ENCODE peak calls at places on chromosomes 16 and 17, in nine cellular contexts. One of them, this sample, is unnamed. For H3K4me1 and H3K36me3, the result is how much of the 10 kb centered on the place peaks cover.

GRCh38 chr17:76643553-76644148 is at the start of gene ST6GALNAC1:
- DNase-seq in fibroblast of lung: no peak
- DNase-seq in CD8-positive, alpha-beta memory T cell: peak
- DNase-seq in Panc1: no peak
- DNase-seq in adrenal gland: no peak
- DNase-seq in CD4-positive, CD25-positive, alpha-beta regulatory T cell: no peak
- DNase-seq in transverse colon: peak
- DNase-seq in tibial nerve: no peak
- DNase-seq in vagina: no peak
- DNase-seq in this sample: no peak

GRCh38 chr17:14737984-14738651 is 437.2 kb downstream of the HS3ST3B1 start:
- DNase-seq in fibroblast of lung: peak
- DNase-seq in CD8-positive, alpha-beta memory T cell: no peak
- DNase-seq in Panc1: peak
- DNase-seq in adrenal gland: peak
- DNase-seq in CD4-positive, CD25-positive, alpha-beta regulatory T cell: no peak
- DNase-seq in transverse colon: peak
- DNase-seq in tibial nerve: peak
- DNase-seq in vagina: no peak
- DNase-seq in this sample: peak

GRCh38 chr17:10125761-10126553 is 72.4 kb downstream of the GAS7 start:
- DNase-seq in fibroblast of lung: peak
- DNase-seq in CD8-positive, alpha-beta memory T cell: no peak
- DNase-seq in Panc1: no peak
- DNase-seq in adrenal gland: no peak
- DNase-seq in CD4-positive, CD25-positive, alpha-beta regulatory T cell: no peak
- DNase-seq in transverse colon: no peak
- DNase-seq in tibial nerve: no peak
- DNase-seq in vagina: no peak
- DNase-seq in this sample: no peak

GRCh38 chr17:10624966-10625365 is 32.1 kb downstream of the MYH3 start:
- DNase-seq in fibroblast of lung: no peak
- DNase-seq in CD8-positive, alpha-beta memory T cell: no peak
- DNase-seq in Panc1: no peak
- DNase-seq in adrenal gland: no peak
- DNase-seq in CD4-positive, CD25-positive, alpha-beta regulatory T cell: no peak
- DNase-seq in transverse colon: no peak
- DNase-seq in tibial nerve: no peak
- DNase-seq in vagina: no peak
- DNase-seq in this sample: no peak

GRCh38 chr16:88815901-88816589 is 4.3 kb upstream of the APRT start:
- DNase-seq in fibroblast of lung: no peak
- DNase-seq in CD8-positive, alpha-beta memory T cell: peak
- DNase-seq in Panc1: no peak
- DNase-seq in adrenal gland: no peak
- DNase-seq in CD4-positive, CD25-positive, alpha-beta regulatory T cell: peak
- DNase-seq in transverse colon: peak
- DNase-seq in tibial nerve: no peak
- DNase-seq in vagina: no peak
- DNase-seq in this sample: no peak

GRCh38 chr16:28093383-28093725 is 29.8 kb upstream of the GSG1L start:
- DNase-seq in fibroblast of lung: no peak
- DNase-seq in CD8-positive, alpha-beta memory T cell: no peak
- DNase-seq in Panc1: no peak
- DNase-seq in adrenal gland: no peak
- DNase-seq in CD4-positive, CD25-positive, alpha-beta regulatory T cell: no peak
- DNase-seq in transverse colon: no peak
- DNase-seq in tibial nerve: no peak
- DNase-seq in vagina: no peak
- DNase-seq in this sample: no peak

GRCh38 chr17:3740611-3741073 is 16.9 kb downstream of the HASPIN start:
- DNase-seq in fibroblast of lung: no peak
- DNase-seq in CD8-positive, alpha-beta memory T cell: peak
- DNase-seq in Panc1: no peak
- DNase-seq in adrenal gland: no peak
- DNase-seq in CD4-positive, CD25-positive, alpha-beta regulatory T cell: no peak
- DNase-seq in transverse colon: peak
- DNase-seq in tibial nerve: no peak
- DNase-seq in vagina: no peak
- DNase-seq in this sample: no peak

GRCh38 chr16:56409195-56409594 is 16.1 kb downstream of the AMFR start:
- DNase-seq in fibroblast of lung: peak
- DNase-seq in CD8-positive, alpha-beta memory T cell: no peak
- DNase-seq in Panc1: no peak
- DNase-seq in adrenal gland: no peak
- DNase-seq in CD4-positive, CD25-positive, alpha-beta regulatory T cell: no peak
- DNase-seq in transverse colon: no peak
- DNase-seq in tibial nerve: no peak
- DNase-seq in vagina: no peak
- DNase-seq in this sample: no peak

GRCh38 chr16:2959206-2959605 is 4.9 kb upstream of the KREMEN2 start:
- DNase-seq in fibroblast of lung: no peak
- DNase-seq in CD8-positive, alpha-beta memory T cell: no peak
- DNase-seq in Panc1: no peak
- DNase-seq in adrenal gland: no peak
- DNase-seq in CD4-positive, CD25-positive, alpha-beta regulatory T cell: no peak
- DNase-seq in transverse colon: peak
- DNase-seq in tibial nerve: no peak
- DNase-seq in vagina: no peak
- DNase-seq in this sample: no peak

GRCh38 chr16:75256871-75257343 is 5.5 kb upstream of the BCAR1 start:
- DNase-seq in fibroblast of lung: peak
- DNase-seq in CD8-positive, alpha-beta memory T cell: no peak
- DNase-seq in Panc1: no peak
- DNase-seq in adrenal gland: no peak
- DNase-seq in CD4-positive, CD25-positive, alpha-beta regulatory T cell: no peak
- DNase-seq in transverse colon: peak
- DNase-seq in tibial nerve: no peak
- DNase-seq in vagina: no peak
- DNase-seq in this sample: no peak

GRCh38 chr17:45977976-45978626 is 20.9 kb upstream of the STH start:
- DNase-seq in fibroblast of lung: no peak
- DNase-seq in CD8-positive, alpha-beta memory T cell: no peak
- DNase-seq in Panc1: no peak
- DNase-seq in adrenal gland: no peak
- DNase-seq in CD4-positive, CD25-positive, alpha-beta regulatory T cell: no peak
- DNase-seq in transverse colon: no peak
- DNase-seq in tibial nerve: no peak
- DNase-seq in vagina: no peak
- DNase-seq in this sample: no peak

DNA sequence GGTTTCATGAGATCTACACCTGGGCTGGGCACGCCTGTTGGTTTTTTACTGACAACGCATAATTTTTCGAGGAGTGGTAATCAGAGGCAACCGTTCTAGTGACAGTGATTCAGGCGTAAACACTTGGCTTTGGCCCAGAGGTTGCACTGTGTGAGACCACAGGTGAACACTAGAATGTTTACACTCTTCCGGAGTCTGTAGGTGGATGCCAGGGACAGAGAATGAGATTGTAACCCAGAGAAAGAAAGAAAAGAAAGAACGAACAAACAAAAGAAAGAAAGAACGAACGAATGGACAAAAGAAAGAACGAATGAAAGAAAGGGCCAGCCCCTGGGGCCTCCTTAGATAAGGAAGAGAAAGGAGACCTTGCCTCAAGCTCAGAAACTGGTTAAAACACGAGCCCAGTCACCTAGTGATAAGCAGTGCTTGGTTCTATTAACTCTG is 113.2 kb downstream of the PRKCB start:
- DNase-seq in fibroblast of lung: no peak
- DNase-seq in CD8-positive, alpha-beta memory T cell: peak
- DNase-seq in Panc1: no peak
- DNase-seq in adrenal gland: no peak
- DNase-seq in CD4-positive, CD25-positive, alpha-beta regulatory T cell: peak
- DNase-seq in transverse colon: peak
- DNase-seq in tibial nerve: no peak
- DNase-seq in vagina: peak
- DNase-seq in this sample: no peak
- H3K4me3 ChIP-seq in fibroblast of lung: no peak
- H3K4me3 ChIP-seq in CD8-positive, alpha-beta memory T cell: peak
- H3K4me3 ChIP-seq in Panc1: no peak
- H3K4me3 ChIP-seq in adrenal gland: no peak
- H3K4me3 ChIP-seq in CD4-positive, CD25-positive, alpha-beta regulatory T cell: peak
- H3K4me3 ChIP-seq in transverse colon: no peak
- H3K4me3 ChIP-seq in tibial nerve: no peak
- H3K4me3 ChIP-seq in vagina: no peak
- H3K4me3 ChIP-seq in this sample: no peak

GRCh38 chr17:50542795-50543774 is 3.9 kb upstream of the SPATA20 start:
- DNase-seq in fibroblast of lung: no peak
- DNase-seq in CD8-positive, alpha-beta memory T cell: no peak
- DNase-seq in Panc1: no peak
- DNase-seq in adrenal gland: peak
- DNase-seq in CD4-positive, CD25-positive, alpha-beta regulatory T cell: no peak
- DNase-seq in transverse colon: peak
- DNase-seq in tibial nerve: no peak
- DNase-seq in vagina: no peak
- DNase-seq in this sample: no peak

GRCh38 chr17:50540485-50541401 is 6.2 kb upstream of the SPATA20 start:
- DNase-seq in fibroblast of lung: no peak
- DNase-seq in CD8-positive, alpha-beta memory T cell: no peak
- DNase-seq in Panc1: no peak
- DNase-seq in adrenal gland: no peak
- DNase-seq in CD4-positive, CD25-positive, alpha-beta regulatory T cell: no peak
- DNase-seq in transverse colon: no peak
- DNase-seq in tibial nerve: no peak
- DNase-seq in vagina: no peak
- DNase-seq in this sample: no peak

GRCh38 chr17:50539762-50540440 is 7.1 kb upstream of the SPATA20 start:
- DNase-seq in fibroblast of lung: no peak
- DNase-seq in CD8-positive, alpha-beta memory T cell: no peak
- DNase-seq in Panc1: no peak
- DNase-seq in adrenal gland: no peak
- DNase-seq in CD4-positive, CD25-positive, alpha-beta regulatory T cell: no peak
- DNase-seq in transverse colon: peak
- DNase-seq in tibial nerve: no peak
- DNase-seq in vagina: no peak
- DNase-seq in this sample: no peak

GRCh38 chr17:50541402-50541915 is 5.5 kb upstream of the SPATA20 start:
- DNase-seq in fibroblast of lung: no peak
- DNase-seq in CD8-positive, alpha-beta memory T cell: no peak
- DNase-seq in Panc1: no peak
- DNase-seq in adrenal gland: peak
- DNase-seq in CD4-positive, CD25-positive, alpha-beta regulatory T cell: no peak
- DNase-seq in transverse colon: no peak
- DNase-seq in tibial nerve: no peak
- DNase-seq in vagina: no peak
- DNase-seq in this sample: no peak

DNA sequence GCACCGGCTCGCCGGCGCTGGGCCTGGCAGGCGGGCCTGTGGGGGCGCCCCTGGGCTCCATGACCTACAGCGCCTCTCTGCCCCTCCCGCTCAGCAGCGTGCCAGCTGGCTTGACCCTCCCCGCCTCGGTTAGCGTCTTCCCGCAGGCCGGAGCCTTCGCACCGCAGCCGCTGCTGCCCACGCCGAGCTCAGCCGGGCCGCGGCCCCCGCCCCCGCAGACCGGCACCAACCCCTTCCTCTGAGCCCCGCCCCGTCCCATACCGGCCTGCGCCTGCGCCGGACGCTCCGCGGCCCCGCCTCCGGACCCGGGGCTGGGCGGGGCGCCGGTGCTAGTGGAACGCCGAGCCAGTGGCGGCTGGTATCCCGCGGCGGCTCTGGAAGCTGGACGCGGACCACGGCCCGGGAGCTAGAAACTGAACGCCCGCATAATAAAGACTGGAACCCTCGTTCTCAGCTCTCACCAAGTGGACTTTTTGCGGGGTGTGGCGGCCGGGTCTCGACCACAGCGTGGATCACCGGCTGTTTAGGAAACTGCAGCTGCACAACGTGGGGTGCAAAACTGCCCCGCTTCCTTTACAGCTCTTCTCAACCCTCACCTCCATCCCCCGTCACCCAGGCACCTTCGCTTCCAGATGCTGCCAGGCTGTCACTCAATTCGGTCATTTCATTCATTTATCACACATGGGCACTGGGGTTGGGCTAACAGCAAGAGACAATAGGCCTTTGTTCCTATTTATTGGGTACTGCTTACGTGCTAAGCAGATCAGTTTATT is 4.9 kb upstream of the SPATA20 start:
- DNase-seq in fibroblast of lung: peak
- DNase-seq in CD8-positive, alpha-beta memory T cell: peak
- DNase-seq in Panc1: no peak
- DNase-seq in adrenal gland: peak
- DNase-seq in CD4-positive, CD25-positive, alpha-beta regulatory T cell: peak
- DNase-seq in transverse colon: peak
- DNase-seq in tibial nerve: peak
- DNase-seq in vagina: no peak
- DNase-seq in this sample: peak
- H3K4me1 ChIP-seq in fibroblast of lung: under half
- H3K4me1 ChIP-seq in CD8-positive, alpha-beta memory T cell: under half
- H3K4me1 ChIP-seq in Panc1: under half
- H3K4me1 ChIP-seq in adrenal gland: under half
- H3K4me1 ChIP-seq in CD4-positive, CD25-positive, alpha-beta regulatory T cell: under half
- H3K4me1 ChIP-seq in transverse colon: under half
- H3K4me1 ChIP-seq in tibial nerve: under half
- H3K4me1 ChIP-seq in vagina: under half
- H3K4me1 ChIP-seq in this sample: under half

GRCh38 chr17:61744252-61744651 is 119.1 kb downstream of the BRIP1 start:
- DNase-seq in fibroblast of lung: no peak
- DNase-seq in CD8-positive, alpha-beta memory T cell: no peak
- DNase-seq in Panc1: no peak
- DNase-seq in adrenal gland: no peak
- DNase-seq in CD4-positive, CD25-positive, alpha-beta regulatory T cell: no peak
- DNase-seq in transverse colon: no peak
- DNase-seq in tibial nerve: no peak
- DNase-seq in vagina: no peak
- DNase-seq in this sample: no peak
- H3K36me3 ChIP-seq in fibroblast of lung: under half
- H3K36me3 ChIP-seq in CD8-positive, alpha-beta memory T cell: under half
- H3K36me3 ChIP-seq in Panc1: under half
- H3K36me3 ChIP-seq in adrenal gland: under half
- H3K36me3 ChIP-seq in CD4-positive, CD25-positive, alpha-beta regulatory T cell: under half
- H3K36me3 ChIP-seq in transverse colon: under half
- H3K36me3 ChIP-seq in tibial nerve: under half
- H3K36me3 ChIP-seq in vagina: under half
- H3K36me3 ChIP-seq in this sample: half or more

DNA sequence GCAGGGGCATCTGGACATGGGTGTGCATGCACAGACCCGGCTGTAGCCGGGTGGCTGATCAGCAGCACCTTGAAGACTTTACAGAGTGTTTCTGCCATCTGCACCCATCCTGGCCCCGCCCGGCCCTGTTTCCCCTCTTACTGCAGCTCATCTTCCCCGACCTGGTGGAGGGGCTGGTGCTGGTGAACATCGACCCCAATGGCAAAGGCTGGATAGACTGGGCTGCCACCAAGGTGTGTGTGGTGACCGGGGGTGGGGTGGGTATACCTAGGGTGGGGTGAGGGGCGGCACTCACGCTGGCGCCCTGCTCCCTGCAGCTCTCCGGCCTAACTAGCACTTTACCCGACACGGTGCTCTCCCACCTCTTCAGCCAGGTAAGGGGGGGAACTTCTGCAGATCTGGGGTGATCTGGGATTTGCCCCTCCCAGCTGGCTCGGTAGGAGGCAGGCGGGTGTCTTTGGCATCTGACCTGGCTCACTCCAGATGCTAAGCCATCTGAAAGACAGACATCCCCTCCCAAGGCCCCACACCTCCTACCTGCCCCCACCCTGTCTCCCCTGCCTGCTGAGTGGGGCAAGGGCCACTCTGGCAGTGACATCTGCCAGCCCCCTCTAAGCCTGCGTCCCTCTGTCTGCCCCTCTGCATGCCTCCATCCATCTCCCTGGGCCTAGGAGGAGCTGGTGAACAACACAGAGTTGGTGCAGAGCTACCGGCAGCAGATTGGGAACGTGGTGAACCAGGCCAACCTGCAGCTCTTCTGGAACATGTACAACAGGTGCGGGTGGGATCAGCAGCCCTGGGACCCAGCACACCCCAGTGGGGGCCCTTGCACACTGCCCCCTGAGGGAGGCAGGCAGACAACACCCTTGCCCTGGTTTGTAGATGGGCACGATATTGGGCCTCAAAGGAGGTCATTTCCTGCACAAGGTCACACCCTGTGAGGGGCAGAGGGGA is 6.6 kb downstream of the NDRG4 start:
- DNase-seq in fibroblast of lung: no peak
- DNase-seq in CD8-positive, alpha-beta memory T cell: no peak
- DNase-seq in Panc1: no peak
- DNase-seq in adrenal gland: peak
- DNase-seq in CD4-positive, CD25-positive, alpha-beta regulatory T cell: no peak
- DNase-seq in transverse colon: no peak
- DNase-seq in tibial nerve: no peak
- DNase-seq in vagina: no peak
- DNase-seq in this sample: no peak
- H3K4me3 ChIP-seq in fibroblast of lung: no peak
- H3K4me3 ChIP-seq in CD8-positive, alpha-beta memory T cell: no peak
- H3K4me3 ChIP-seq in Panc1: no peak
- H3K4me3 ChIP-seq in adrenal gland: no peak
- H3K4me3 ChIP-seq in CD4-positive, CD25-positive, alpha-beta regulatory T cell: no peak
- H3K4me3 ChIP-seq in transverse colon: no peak
- H3K4me3 ChIP-seq in tibial nerve: no peak
- H3K4me3 ChIP-seq in vagina: no peak
- H3K4me3 ChIP-seq in this sample: no peak